ENCODE peak calls at places on chromosomes 16 and 17, in five cellular contexts. A is mucosa of descending colon, L is heart right ventricle, E is AG10803, T is astrocyte of the cerebellum. J is an unnamed sample.

GRCh38 chr16:11252482-11252931 is 3.5 kb downstream of the SOCS1 start:
- DNase-seq in A (no peak), L (no peak), E (no peak), T (no peak), J (no peak)

GRCh38 chr17:4534515-4534914 is 20.7 kb downstream of the MYBBP1A start:
- DNase-seq in A (no peak), L (no peak), E (no peak), T (no peak), J (no peak)

GRCh38 chr17:35709874-35710273 is 21.6 kb upstream of the RASL10B start:
- DNase-seq in A (no peak), L (no peak), E (peak), T (no peak), J (no peak)

GRCh38 chr17:49787932-49788442 is 494 bp upstream of the KAT7 start:
- DNase-seq in A (no peak), L (no peak), E (peak), T (no peak), J (no peak)

GRCh38 chr16:2473999-2474876 is 689 bp upstream of the TBC1D24 start:
- DNase-seq in A (peak), L (no peak), E (peak), T (no peak), J (no peak)

GRCh38 chr17:50472286-50472685 is 3.6 kb upstream of the CHAD start:
- DNase-seq in A (no peak), L (no peak), E (no peak), T (no peak), J (no peak)

GRCh38 chr16:83953796-83954576 is 946 bp downstream of the OSGIN1 start:
- DNase-seq in A (no peak), L (no peak), E (peak), T (no peak), J (no peak)

GRCh38 chr16:29756654-29757053 is 10.9 kb upstream of the C16orf54 start:
- DNase-seq in A (no peak), L (no peak), E (no peak), T (no peak), J (no peak)

GRCh38 chr16:80347900-80348299 is 192.9 kb upstream of the DYNLRB2 start:
- DNase-seq in A (no peak), L (peak), E (peak), T (no peak), J (peak)

GRCh38 chr17:73464447-73464846 is 152.6 kb upstream of the CDC42EP4 start:
- DNase-seq in A (no peak), L (no peak), E (no peak), T (no peak), J (no peak)

GRCh38 chr17:77616243-77616731 is 342.2 kb upstream of the TNRC6C start:
- DNase-seq in A (no peak), L (no peak), E (peak), T (no peak), J (no peak)

GRCh38 chr17:69103557-69104233 is 38.0 kb downstream of the ABCA6 start:
- DNase-seq in A (no peak), L (no peak), E (no peak), T (no peak), J (no peak)

GRCh38 chr17:8332688-8333087 is 7.0 kb upstream of the ODF4 start:
- DNase-seq in A (no peak), L (peak), E (no peak), T (no peak), J (no peak)

GRCh38 chr16:1741553-1742165 is 29.7 kb downstream of the NME3 start:
- DNase-seq in A (no peak), L (no peak), E (no peak), T (no peak), J (no peak)

GRCh38 chr17:39097159-39097519 is 54.3 kb downstream of the PLXDC1 start:
- DNase-seq in A (no peak), L (no peak), E (no peak), T (no peak), J (no peak)

GRCh38 chr17:324151-324571 is 28.4 kb downstream of the RPH3AL start:
- DNase-seq in A (peak), L (no peak), E (no peak), T (no peak), J (no peak)

GRCh38 chr17:80092959-80093358 is 8.4 kb upstream of the GAA start:
- DNase-seq in A (no peak), L (no peak), E (no peak), T (no peak), J (no peak)

GRCh38 chr17:40281663-40282062 is 6.0 kb upstream of the CDC6 start:
- DNase-seq in A (no peak), L (no peak), E (peak), T (no peak), J (no peak)

GRCh38 chr16:68492151-68492500 is 43.8 kb upstream of the SMPD3 start:
- DNase-seq in A (no peak), L (no peak), E (no peak), T (no peak), J (no peak)

GRCh38 chr17:8073627-8074485 is 13.7 kb downstream of the ALOX12B start:
- DNase-seq in A (peak), L (peak), E (peak), T (no peak), J (peak)

GRCh38 chr17:4163951-4164350 is 21.0 kb downstream of the CYB5D2 start:
- DNase-seq in A (no peak), L (no peak), E (peak), T (no peak), J (no peak)

GRCh38 chr16:886802-887731 is 83.7 kb downstream of the LMF1 start:
- DNase-seq in A (peak), L (no peak), E (no peak), T (no peak), J (no peak)

GRCh38 chr16:57758331-57759117 is 23.0 kb downstream of the KATNB1 start:
- DNase-seq in A (peak), L (no peak), E (no peak), T (no peak), J (no peak)

GRCh38 chr17:9768381-9768934 is 22.9 kb downstream of the DHRS7C start:
- DNase-seq in A (no peak), L (no peak), E (peak), T (peak), J (no peak)

GRCh38 chr17:50946891-50947843 is 81.0 kb upstream of the TOB1 start:
- DNase-seq in A (peak), L (no peak), E (no peak), T (no peak), J (no peak)

GRCh38 chr17:47846741-47847340 is 4.1 kb downstream of the SP6 start:
- DNase-seq in A (no peak), L (no peak), E (no peak), T (no peak), J (no peak)

GRCh38 chr16:85612191-85612800 is 826 bp upstream of the GSE1 start:
- DNase-seq in A (peak), L (peak), E (peak), T (no peak), J (no peak)

DNA sequence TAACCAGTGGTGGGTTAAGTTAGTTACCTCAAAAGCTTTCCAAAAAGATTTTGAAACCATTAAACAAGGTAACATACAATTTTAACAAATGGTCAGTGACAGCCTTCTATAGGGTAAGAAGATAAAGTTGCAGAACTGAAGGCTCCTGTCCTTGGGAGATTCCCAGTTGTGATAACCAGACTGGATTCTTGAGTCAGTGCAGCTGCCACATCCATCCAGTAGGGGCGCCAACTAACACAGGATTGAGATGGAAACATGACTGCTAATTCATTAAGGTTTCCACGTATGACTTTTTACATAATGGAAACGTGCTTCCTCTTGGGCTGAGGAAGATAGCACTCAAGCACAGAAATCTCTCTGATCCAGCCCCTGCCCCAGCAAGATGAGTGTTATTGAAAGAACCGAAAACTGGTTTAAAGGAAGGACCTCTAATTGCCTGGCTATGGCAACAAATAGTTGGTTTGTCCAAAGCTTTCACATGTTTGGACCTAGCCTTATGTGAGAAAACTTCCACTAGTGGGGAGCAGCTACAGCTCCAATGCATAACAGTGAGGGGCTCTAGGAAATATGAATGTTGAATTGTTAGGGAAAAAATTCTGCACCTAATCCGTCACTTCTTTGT is 269.8 kb upstream of the MYOCD start:
- DNase-seq in A (no peak), L (no peak), E (no peak), T (no peak), J (no peak)
- TF ChIP-seq CTCF in A (peak), L (no peak), E (peak), T (peak), J (peak)

GRCh38 chr16:14309001-14309886 is 238.1 kb downstream of the MRTFB start:
- DNase-seq in A (no peak), L (no peak), E (peak), T (no peak), J (no peak)
- TF ChIP-seq CTCF in A (no peak), L (no peak), E (peak), T (no peak), J (no peak)

DNA sequence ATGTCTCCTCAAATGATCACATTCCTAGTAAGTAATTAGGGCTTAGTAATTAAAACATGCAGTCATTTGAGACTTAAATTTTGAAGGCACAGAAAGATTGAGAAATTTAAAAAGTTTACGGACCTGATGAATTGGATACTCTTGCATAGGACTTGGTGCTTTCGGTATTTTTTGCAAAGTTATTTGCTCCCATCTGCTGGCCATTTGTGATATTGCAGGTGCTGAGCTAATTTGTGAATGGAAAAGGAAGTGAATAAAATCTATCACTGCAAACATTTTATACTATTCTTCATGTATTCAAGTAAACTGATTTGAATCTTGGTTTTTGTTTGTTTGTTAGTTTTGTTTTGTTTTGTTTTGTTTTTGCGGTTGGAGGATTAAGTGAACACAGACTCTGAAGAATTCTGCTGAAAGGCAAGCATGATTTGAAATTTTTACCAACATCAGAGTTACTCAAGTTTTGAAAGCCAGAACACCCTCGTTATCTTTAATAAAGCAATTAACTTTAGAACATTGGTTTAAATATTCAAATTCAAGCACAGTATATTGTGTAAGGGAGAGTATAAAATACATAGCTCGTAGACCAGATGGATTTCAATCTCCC is 689.5 kb upstream of the RBFOX1 start:
- DNase-seq in A (no peak), L (peak), E (peak), T (peak), J (peak)
- TF ChIP-seq CTCF in A (peak), L (peak), E (peak), T (peak), J (peak)

GRCh38 chr17:45718791-45719190 is 65.3 kb upstream of the CRHR1 start:
- DNase-seq in A (no peak), L (no peak), E (no peak), T (no peak), J (no peak)

GRCh38 chr17:45720386-45720785 is 63.7 kb upstream of the CRHR1 start:
- DNase-seq in A (no peak), L (no peak), E (no peak), T (no peak), J (no peak)

GRCh38 chr17:45719335-45720071 is 64.6 kb upstream of the CRHR1 start:
- DNase-seq in A (no peak), L (no peak), E (peak), T (peak), J (no peak)

GRCh38 chr17:45722161-45722560 is 62.0 kb upstream of the CRHR1 start:
- DNase-seq in A (no peak), L (no peak), E (no peak), T (no peak), J (no peak)
- TF ChIP-seq CTCF in A (no peak), L (no peak), E (peak), T (peak), J (peak)

GRCh38 chr16:73217654-73218053 is 169.7 kb upstream of the ZFHX3 start:
- DNase-seq in A (no peak), L (no peak), E (no peak), T (no peak), J (no peak)
- TF ChIP-seq CTCF in A (no peak), L (no peak), E (peak), T (no peak), J (peak)

GRCh38 chr17:32161029-32161428 is 18.7 kb downstream of the RHOT1 start:
- DNase-seq in A (no peak), L (no peak), E (no peak), T (peak), J (no peak)

GRCh38 chr17:32161506-32162365 is 19.4 kb downstream of the RHOT1 start:
- DNase-seq in A (no peak), L (no peak), E (peak), T (peak), J (no peak)

GRCh38 chr17:32160526-32160925 is 18.2 kb downstream of the RHOT1 start:
- DNase-seq in A (no peak), L (no peak), E (no peak), T (no peak), J (no peak)

GRCh38 chr17:32158870-32159585 is 16.7 kb downstream of the RHOT1 start:
- DNase-seq in A (no peak), L (no peak), E (no peak), T (no peak), J (no peak)

GRCh38 chr17:32159586-32160438 is 17.5 kb downstream of the RHOT1 start:
- DNase-seq in A (no peak), L (no peak), E (no peak), T (no peak), J (no peak)
- TF ChIP-seq CTCF in A (no peak), L (no peak), E (no peak), T (no peak), J (no peak)

GRCh38 chr17:29045026-29045425 is 2.1 kb downstream of the PIPOX start:
- DNase-seq in A (no peak), L (no peak), E (no peak), T (no peak), J (no peak)
- TF ChIP-seq CTCF in A (no peak), L (no peak), E (no peak), T (no peak), J (no peak)

J was measured in osteocyte.